ENCODE peak calls at places on chromosomes 5 and 9, in five cellular contexts. N is adrenal gland; Y is epithelial cell of prostate; L is foreskin fibroblast; P is stimulated activated CD4-positive, alpha-beta T cell treated with anti-CD3 and anti-CD28 coated beads, Interleukin-1b, Interleukin-23, amount 100 ng/mL, for 24 hours. J is an unnamed sample.

GRCh38 chr5:165029471-165029870 is 1524.1 kb downstream of the MAT2B start:
- DNase-seq in Y (no peak), L (no peak), N (peak), P (no peak), J (no peak)

GRCh38 chr5:141703133-141703561 is 21.1 kb upstream of the ARAP3 start:
- DNase-seq in N (no peak), Y (no peak), L (peak), P (no peak), J (no peak)

GRCh38 chr5:143207563-143208364 is 195.7 kb downstream of the NR3C1 start:
- DNase-seq in L (no peak), P (no peak), N (no peak), Y (no peak), J (no peak)

GRCh38 chr5:14809369-14810144 is 62.0 kb downstream of the ANKH start:
- DNase-seq in N (peak), P (peak), L (peak), Y (peak), J (peak)

GRCh38 chr5:28548856-28549255 is 1510.5 kb upstream of the CDH9 start:
- DNase-seq in L (no peak), P (no peak), N (no peak), Y (no peak), J (no peak)

GRCh38 chr9:76553680-76554079 is 94.7 kb downstream of the GCNT1 start:
- DNase-seq in N (no peak), L (no peak), P (no peak), Y (no peak), J (no peak)

GRCh38 chr5:131679911-131680310 is 44.9 kb upstream of the RAPGEF6 start:
- DNase-seq in P (no peak), Y (no peak), L (peak), N (no peak), J (no peak)

GRCh38 chr5:54313311-54314270 is 3.2 kb upstream of the ARL15 start:
- DNase-seq in Y (no peak), L (no peak), N (no peak), P (no peak), J (no peak)

GRCh38 chr5:125372694-125373621 is 626.5 kb upstream of the ZNF608 start:
- DNase-seq in L (peak), P (no peak), N (no peak), Y (peak), J (no peak)

GRCh38 chr5:28766565-28767158 is 1728.3 kb upstream of the CDH9 start:
- DNase-seq in P (no peak), N (peak), L (no peak), Y (no peak), J (no peak)

GRCh38 chr5:12245429-12245828 is 341.2 kb upstream of the CTNND2 start:
- DNase-seq in L (no peak), Y (no peak), N (no peak), P (no peak), J (no peak)

GRCh38 chr9:1434082-1434481 is 383.9 kb downstream of the DMRT2 start:
- DNase-seq in N (no peak), P (no peak), L (no peak), Y (no peak), J (no peak)

GRCh38 chr9:97853056-97853843 is at the start of gene FOXE1:
- DNase-seq in Y (no peak), P (no peak), L (no peak), N (no peak), J (no peak)

GRCh38 chr9:35939851-35940250 is 18.1 kb downstream of the OR2S2 start:
- DNase-seq in Y (no peak), N (no peak), P (no peak), L (no peak), J (no peak)

GRCh38 chr5:161086456-161086855 is 234.4 kb upstream of the ATP10B start:
- DNase-seq in P (no peak), L (no peak), Y (no peak), N (no peak), J (no peak)

GRCh38 chr9:95116002-95116819 is 201.3 kb downstream of the FANCC start:
- DNase-seq in L (no peak), P (no peak), Y (no peak), N (no peak), J (no peak)

GRCh38 chr5:90802695-90803317 is 244.2 kb downstream of the ADGRV1 start:
- DNase-seq in Y (no peak), P (no peak), N (peak), L (peak), J (no peak)

GRCh38 chr5:84378961-84379360 is 5.7 kb downstream of the EDIL3 start:
- DNase-seq in L (no peak), N (no peak), P (no peak), Y (no peak), J (no peak)

GRCh38 chr5:34584165-34584564 is 72.0 kb upstream of the RAI14 start:
- DNase-seq in Y (no peak), P (no peak), L (no peak), N (no peak), J (no peak)

GRCh38 chr5:108345541-108346171 is 36.2 kb downstream of the FBXL17 start:
- DNase-seq in L (peak), Y (peak), P (no peak), N (no peak), J (no peak)

GRCh38 chr5:149888280-149888679 is 56.3 kb downstream of the PDE6A start:
- DNase-seq in N (no peak), L (no peak), Y (no peak), P (no peak), J (no peak)

GRCh38 chr5:179699640-179700298 is 1.0 kb downstream of the CANX start:
- DNase-seq in N (peak), P (peak), L (no peak), Y (no peak), J (no peak)

GRCh38 chr5:142874537-142874936 is 104.4 kb downstream of the ARHGAP26 start:
- DNase-seq in Y (no peak), L (no peak), P (no peak), N (peak), J (peak)

GRCh38 chr5:11322133-11322532 is 561.1 kb upstream of the DAP start:
- DNase-seq in P (no peak), L (no peak), Y (no peak), N (peak), J (no peak)

GRCh38 chr9:131598121-131598520 is 52.8 kb downstream of the PRRT1B start:
- DNase-seq in Y (no peak), N (peak), L (peak), P (no peak), J (peak)

GRCh38 chr9:127506814-127507750 is 55.8 kb downstream of the LRSAM1 start:
- DNase-seq in Y (no peak), L (peak), N (peak), P (no peak), J (no peak)

GRCh38 chr9:70060883-70061507 is 17.3 kb downstream of the MAMDC2 start:
- DNase-seq in Y (no peak), L (no peak), N (no peak), P (no peak), J (no peak)

GRCh38 chr5:141492168-141492885 is 3.4 kb downstream of the PCDHGC5 start:
- DNase-seq in L (no peak), P (no peak), N (no peak), Y (no peak), J (no peak)

GRCh38 chr9:128494108-128494742 is 10.3 kb upstream of the GLE1 start:
- DNase-seq in P (no peak), L (no peak), Y (no peak), N (peak), J (peak)

GRCh38 chr5:2960309-2960708 is 208.8 kb upstream of the IRX2 start:
- DNase-seq in P (no peak), L (no peak), N (no peak), Y (no peak), J (no peak)

GRCh38 chr9:111851536-111851935 is 45.1 kb upstream of the UGCG start:
- DNase-seq in L (no peak), Y (peak), N (peak), P (no peak), J (no peak)

J was measured in left cardiac atrium.